ENCODE peak calls at places on chromosomes 12 and 14, in ten cellular contexts. V is stomach, L is suprapubic skin, X is transverse colon, I is tibial nerve, R is A549, O is sigmoid colon, A is SK-N-SH, D is ovary, Y is H1. Q is an unnamed sample.
A peak's percentile ranks its signal among the peaks of the same experiment; 100 is the strongest.

GRCh38 chr12:452667-453210 is 7.0 kb upstream of the B4GALNT3 start:
- DNase-seq in V (peak; percentile 41), L (no peak), X (peak; percentile 56), I (no peak), R (no peak), O (no peak), A (no peak), D (no peak), Y (peak; percentile 80), Q (peak; percentile 22)

GRCh38 chr12:40691913-40692616 is at the start of gene CNTN1:
- DNase-seq in V (no peak), L (peak; percentile 87), X (peak; percentile 24), I (peak; percentile 48), R (peak; percentile 93), O (peak; percentile 83), A (peak; percentile 97), D (peak; percentile 89), Y (peak; percentile 90), Q (peak; percentile 1)

GRCh38 chr12:102957339-102958050 is at the start of gene ASCL1:
- DNase-seq in V (no peak), L (no peak), X (no peak), I (no peak), R (peak; percentile 48), O (no peak), A (peak; percentile 83), D (no peak), Y (peak; percentile 70), Q (no peak)

GRCh38 chr12:1777798-1778197 is 42.6 kb upstream of the LRTM2 start:
- DNase-seq in V (no peak), L (no peak), X (no peak), I (no peak), R (no peak), O (no peak), A (no peak), D (no peak), Y (no peak), Q (no peak)

GRCh38 chr12:105561981-105562726 is 231.7 kb downstream of the C12orf75 start:
- DNase-seq in V (peak; percentile 33), L (no peak), X (peak; percentile 31), I (no peak), R (peak; percentile 89), O (peak; percentile 76), A (no peak), D (peak; percentile 48), Y (no peak), Q (no peak)

GRCh38 chr12:52787324-52787996 is 8.5 kb downstream of the KRT3 start:
- DNase-seq in V (no peak), L (peak; percentile 60), X (no peak), I (no peak), R (no peak), O (no peak), A (no peak), D (no peak), Y (no peak), Q (no peak)

GRCh38 chr14:99737451-99737951 is 53.4 kb downstream of the CYP46A1 start:
- DNase-seq in V (peak; percentile 78), L (no peak), X (no peak), I (no peak), R (peak; percentile 64), O (peak; percentile 88), A (peak; percentile 67), D (no peak), Y (no peak), Q (no peak)

GRCh38 chr14:105487449-105487985 is 831 bp downstream of the CRIP1 start:
- DNase-seq in V (peak; percentile 62), L (no peak), X (peak; percentile 81), I (no peak), R (no peak), O (no peak), A (no peak), D (no peak), Y (peak; percentile 52), Q (peak; percentile 31)

GRCh38 chr12:104314242-104314614 is 10.7 kb downstream of the EID3 start:
- DNase-seq in V (no peak), L (no peak), X (no peak), I (no peak), R (no peak), O (no peak), A (no peak), D (no peak), Y (no peak), Q (no peak)

GRCh38 chr14:78946949-78947348 is 776.8 kb downstream of the NRXN3 start:
- DNase-seq in V (no peak), L (no peak), X (no peak), I (no peak), R (no peak), O (no peak), A (no peak), D (no peak), Y (no peak), Q (no peak)

GRCh38 chr14:70692210-70692609 is 50.5 kb downstream of the TTC9 start:
- DNase-seq in V (peak; percentile 31), L (no peak), X (peak; percentile 21), I (no peak), R (no peak), O (peak; percentile 74), A (no peak), D (no peak), Y (no peak), Q (no peak)

GRCh38 chr12:96064266-96064665 is 28.9 kb upstream of the LTA4H start:
- DNase-seq in V (no peak), L (no peak), X (no peak), I (no peak), R (no peak), O (no peak), A (no peak), D (no peak), Y (no peak), Q (no peak)

GRCh38 chr12:40016960-40017359 is 88.9 kb downstream of the SLC2A13 start:
- DNase-seq in V (no peak), L (no peak), X (peak; percentile 26), I (no peak), R (peak; percentile 74), O (no peak), A (no peak), D (no peak), Y (no peak), Q (peak; percentile 16)

GRCh38 chr14:99574099-99574880 is 29.7 kb downstream of the CCDC85C start:
- DNase-seq in V (peak; percentile 72), L (no peak), X (peak; percentile 78), I (peak; percentile 38), R (peak; percentile 76), O (no peak), A (peak; percentile 69), D (peak; percentile 87), Y (no peak), Q (no peak)

GRCh38 chr12:127284870-127285431 is 982.0 kb upstream of the TMEM132C start:
- DNase-seq in V (no peak), L (no peak), X (no peak), I (no peak), R (no peak), O (no peak), A (no peak), D (no peak), Y (no peak), Q (no peak)

GRCh38 chr14:57161583-57161982 is 107.1 kb downstream of the EXOC5 start:
- DNase-seq in V (no peak), L (no peak), X (no peak), I (no peak), R (no peak), O (no peak), A (no peak), D (no peak), Y (no peak), Q (no peak)
- TF ChIP-seq EP300 in V (no peak), L (no peak), X (no peak), I (no peak), R (no peak), O (no peak), A (no peak), D (no peak), Y (no peak), Q (no peak)

DNA sequence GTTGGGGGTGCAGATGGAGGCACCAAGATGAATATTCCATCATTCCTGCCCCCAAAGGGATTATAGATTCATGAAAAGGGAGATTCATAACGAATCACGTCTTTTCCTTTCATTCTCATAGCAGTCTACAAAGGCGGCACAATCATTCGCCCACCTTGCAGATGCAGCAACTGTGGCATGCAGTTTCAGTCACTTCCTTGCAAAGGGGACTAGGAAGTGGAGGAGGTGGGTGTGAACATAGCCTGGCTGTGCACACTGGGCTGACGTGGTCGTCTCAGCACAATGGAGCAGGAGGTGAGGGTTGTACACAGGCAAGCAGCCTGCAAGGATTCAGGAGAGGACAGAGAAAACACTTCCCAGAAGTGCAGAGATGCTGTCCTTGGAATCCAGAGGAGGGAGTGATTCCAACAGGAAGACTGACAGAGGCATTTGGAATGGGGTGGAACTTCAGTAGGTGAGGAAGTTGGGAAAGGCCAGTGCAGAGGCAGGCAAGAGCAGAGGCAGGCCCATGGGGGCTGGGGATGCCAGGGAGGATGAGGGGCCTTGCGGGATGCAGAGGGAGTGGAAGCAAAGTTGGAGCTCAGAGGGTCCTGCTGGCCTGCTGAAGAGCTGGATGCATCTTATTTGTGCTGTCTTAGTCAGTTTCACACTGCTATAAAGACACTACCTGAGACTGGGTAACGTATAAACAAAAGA is 21.9 kb upstream of the PPP2R5C start:
- DNase-seq in V (no peak), L (peak; percentile 53), X (no peak), I (no peak), R (no peak), O (no peak), A (no peak), D (no peak), Y (no peak), Q (no peak)
- TF ChIP-seq EP300 in V (no peak), L (no peak), X (no peak), I (no peak), R (no peak), O (no peak), A (no peak), D (no peak), Y (no peak), Q (no peak)

GRCh38 chr14:72104011-72104613 is 171.9 kb downstream of the RGS6 start:
- DNase-seq in V (no peak), L (no peak), X (peak; percentile 9), I (no peak), R (peak; percentile 6), O (no peak), A (peak; percentile 36), D (no peak), Y (peak; percentile 89), Q (peak; percentile 52)
- TF ChIP-seq EP300 in V (no peak), L (no peak), X (no peak), I (no peak), R (no peak), O (no peak), A (no peak), D (no peak), Y (no peak), Q (no peak)

GRCh38 chr12:28257411-28257810 is 67.2 kb downstream of the CCDC91 start:
- DNase-seq in V (no peak), L (no peak), X (no peak), I (no peak), R (no peak), O (no peak), A (no peak), D (no peak), Y (no peak), Q (no peak)

GRCh38 chr12:28253175-28253641 is 63.0 kb downstream of the CCDC91 start:
- DNase-seq in V (no peak), L (no peak), X (no peak), I (no peak), R (no peak), O (no peak), A (no peak), D (no peak), Y (no peak), Q (peak; percentile 14)

DNA sequence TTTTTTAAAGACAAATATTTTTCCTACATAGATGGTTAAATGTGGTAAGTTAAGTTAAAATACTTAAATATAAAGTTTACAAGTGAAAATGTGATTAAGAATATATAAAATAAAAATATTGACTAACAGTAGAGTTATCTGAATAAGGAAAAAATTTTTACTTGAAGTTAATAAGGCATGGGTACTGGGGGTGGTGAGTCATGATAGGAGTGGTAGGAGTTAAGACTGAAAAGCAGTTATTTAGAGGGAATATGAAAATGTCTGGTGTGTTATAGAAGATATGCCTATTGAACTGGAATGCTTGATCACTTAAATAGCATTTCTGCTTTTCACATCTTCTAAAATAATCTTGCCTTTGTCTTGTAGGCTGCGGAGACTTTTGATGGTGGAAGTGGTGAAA is 68.7 kb downstream of the CCDC91 start:
- DNase-seq in V (no peak), L (no peak), X (no peak), I (no peak), R (no peak), O (no peak), A (no peak), D (no peak), Y (no peak), Q (no peak)
- TF ChIP-seq EP300 in V (no peak), L (no peak), X (no peak), I (no peak), R (no peak), O (no peak), A (no peak), D (no peak), Y (no peak), Q (no peak)

Q was measured in K562.